ENCODE peak calls at places on chromosomes 2 and 18, in five cellular contexts. Y is body of pancreas, J is fibroblast of lung, I is heart left ventricle, Z is bronchial epithelial cell. T is an unnamed sample. For H3K27me3 and H3K36me3, the result is how much of the 10 kb centered on the place peaks cover.

GRCh38 chr18:3554091-3554601 is 104.2 kb downstream of the TGIF1 start:
- DNase-seq in Y (no peak), J (no peak), I (no peak), Z (no peak), T (no peak)

GRCh38 chr2:30601375-30601774 is 154.3 kb downstream of the LCLAT1 start:
- DNase-seq in Y (no peak), J (no peak), I (no peak), Z (no peak), T (no peak)

GRCh38 chr2:38665854-38666577 is at the start of gene GALM:
- DNase-seq in Y (peak), J (peak), I (peak), Z (peak), T (peak)

GRCh38 chr2:105052773-105053172 is 14.9 kb downstream of the MRPS9 start:
- DNase-seq in Y (peak), J (no peak), I (peak), Z (no peak), T (peak)

GRCh38 chr18:7272268-7273049 is 41.6 kb downstream of the LRRC30 start:
- DNase-seq in Y (peak), J (peak), I (peak), Z (peak), T (peak)

GRCh38 chr2:236647621-236648020 is 78.0 kb downstream of the ACKR3 start:
- DNase-seq in Y (no peak), J (no peak), I (no peak), Z (no peak), T (no peak)

GRCh38 chr2:111072220-111072871 is 48.4 kb upstream of the BCL2L11 start:
- DNase-seq in Y (no peak), J (peak), I (no peak), Z (peak), T (no peak)

GRCh38 chr18:77108001-77108692 is 24.4 kb downstream of the MBP start:
- DNase-seq in Y (no peak), J (peak), I (peak), Z (peak), T (no peak)

GRCh38 chr2:56185582-56186046 is 1.8 kb downstream of the CCDC85A start:
- DNase-seq in Y (peak), J (no peak), I (peak), Z (no peak), T (peak)

GRCh38 chr2:65722028-65722427 is 289.6 kb upstream of the SPRED2 start:
- DNase-seq in Y (peak), J (peak), I (peak), Z (peak), T (peak)

GRCh38 chr2:237691200-237691907 is 64.0 kb downstream of the LRRFIP1 start:
- DNase-seq in Y (peak), J (no peak), I (no peak), Z (no peak), T (no peak)

GRCh38 chr2:137467246-137467862 is 496.9 kb upstream of the HNMT start:
- DNase-seq in Y (peak), J (no peak), I (no peak), Z (peak), T (no peak)

GRCh38 chr2:181036848-181037603 is 56.6 kb downstream of the UBE2E3 start:
- DNase-seq in Y (no peak), J (peak), I (no peak), Z (peak), T (no peak)

GRCh38 chr2:25306767-25307368 is 34.9 kb downstream of the DNMT3A start:
- DNase-seq in Y (peak), J (no peak), I (peak), Z (peak), T (no peak)

GRCh38 chr2:53622141-53622540 is 145.5 kb upstream of the CHAC2 start:
- DNase-seq in Y (no peak), J (no peak), I (no peak), Z (peak), T (no peak)

GRCh38 chr2:50547521-50547920 is 484.4 kb downstream of the NRXN1 start:
- DNase-seq in Y (no peak), J (peak), I (no peak), Z (peak), T (no peak)

GRCh38 chr18:61755553-61755952 is 137.3 kb downstream of the RNF152 start:
- DNase-seq in Y (no peak), J (no peak), I (no peak), Z (peak), T (no peak)

GRCh38 chr2:240511351-240512108 is 46.3 kb downstream of the ANKMY1 start:
- DNase-seq in Y (no peak), J (no peak), I (no peak), Z (no peak), T (no peak)

GRCh38 chr2:197626965-197627629 is 48.3 kb downstream of the RFTN2 start:
- DNase-seq in Y (no peak), J (no peak), I (no peak), Z (no peak), T (no peak)

GRCh38 chr2:26682155-26682554 is 10.4 kb upstream of the KCNK3 start:
- DNase-seq in Y (no peak), J (no peak), I (no peak), Z (no peak), T (no peak)

GRCh38 chr2:206989306-206989705 is 50.0 kb downstream of the CPO start:
- DNase-seq in Y (peak), J (no peak), I (peak), Z (peak), T (no peak)

GRCh38 chr18:49967171-49967570 is 153.8 kb upstream of the ACAA2 start:
- DNase-seq in Y (no peak), J (no peak), I (no peak), Z (no peak), T (no peak)

GRCh38 chr2:160306985-160307384 is 106.9 kb upstream of the ITGB6 start:
- DNase-seq in Y (no peak), J (peak), I (peak), Z (no peak), T (no peak)

GRCh38 chr2:128624425-128624795 is 305.7 kb upstream of the HS6ST1 start:
- DNase-seq in Y (no peak), J (no peak), I (no peak), Z (no peak), T (no peak)

GRCh38 chr2:70664525-70664924 is 103.5 kb downstream of the ADD2 start:
- DNase-seq in Y (no peak), J (no peak), I (no peak), Z (no peak), T (no peak)

GRCh38 chr2:50951416-50951815 is 80.5 kb downstream of the NRXN1 start:
- DNase-seq in Y (no peak), J (peak), I (no peak), Z (peak), T (no peak)

GRCh38 chr2:38146302-38146916 is 70.5 kb upstream of the CYP1B1 start:
- DNase-seq in Y (peak), J (peak), I (peak), Z (peak), T (peak)

GRCh38 chr2:61789807-61790602 is 63.9 kb downstream of the FAM161A start:
- DNase-seq in Y (no peak), J (no peak), I (no peak), Z (peak), T (no peak)

GRCh38 chr18:76265375-76266225 is 229.4 kb downstream of the ZNF516 start:
- DNase-seq in Y (no peak), J (peak), I (no peak), Z (no peak), T (peak)

GRCh38 chr2:105454801-105455485 is 56.1 kb upstream of the FHL2 start:
- DNase-seq in Y (no peak), J (peak), I (no peak), Z (peak), T (no peak)

GRCh38 chr2:113157108-113157896 is 16.5 kb upstream of the PSD4 start:
- DNase-seq in Y (peak), J (peak), I (no peak), Z (peak), T (no peak)

GRCh38 chr2:43542285-43542933 is 53.4 kb downstream of the THADA start:
- DNase-seq in Y (no peak), J (peak), I (no peak), Z (peak), T (no peak)

GRCh38 chr18:13217466-13217961 is 1.0 kb upstream of the LDLRAD4 start:
- DNase-seq in Y (peak), J (no peak), I (peak), Z (no peak), T (peak)

GRCh38 chr2:3377279-3377611 is 373 bp downstream of the EIPR1 start:
- DNase-seq in Y (no peak), J (peak), I (no peak), Z (peak), T (no peak)

GRCh38 chr2:3376821-3377220 is 797 bp downstream of the EIPR1 start:
- DNase-seq in Y (no peak), J (no peak), I (no peak), Z (no peak), T (no peak)

GRCh38 chr2:3379339-3379646 is 201 bp upstream of the TRAPPC12 start:
- DNase-seq in Y (no peak), J (no peak), I (no peak), Z (no peak), T (no peak)

GRCh38 chr2:3379647-3380534 is at the start of gene TRAPPC12:
- DNase-seq in Y (peak), J (peak), I (peak), Z (peak), T (peak)

GRCh38 chr2:3377612-3378432 is at the start of gene EIPR1:
- DNase-seq in Y (peak), J (peak), I (peak), Z (peak), T (peak)
- TF ChIP-seq CTCF in Y (no peak), J (peak), I (peak), Z (no peak), T (peak)

GRCh38 chr2:44936275-44936674 is 5.2 kb upstream of the SIX3 start:
- DNase-seq in Y (no peak), J (no peak), I (no peak), Z (no peak), T (no peak)

GRCh38 chr2:44936715-44937687 is 4.5 kb upstream of the SIX3 start:
- DNase-seq in Y (no peak), J (no peak), I (no peak), Z (no peak), T (no peak)

GRCh38 chr2:44938287-44939073 is 3.0 kb upstream of the SIX3 start:
- DNase-seq in Y (no peak), J (no peak), I (no peak), Z (no peak), T (no peak)

GRCh38 chr2:44939074-44940052 is 2.1 kb upstream of the SIX3 start:
- DNase-seq in Y (no peak), J (no peak), I (no peak), Z (no peak), T (no peak)

DNA sequence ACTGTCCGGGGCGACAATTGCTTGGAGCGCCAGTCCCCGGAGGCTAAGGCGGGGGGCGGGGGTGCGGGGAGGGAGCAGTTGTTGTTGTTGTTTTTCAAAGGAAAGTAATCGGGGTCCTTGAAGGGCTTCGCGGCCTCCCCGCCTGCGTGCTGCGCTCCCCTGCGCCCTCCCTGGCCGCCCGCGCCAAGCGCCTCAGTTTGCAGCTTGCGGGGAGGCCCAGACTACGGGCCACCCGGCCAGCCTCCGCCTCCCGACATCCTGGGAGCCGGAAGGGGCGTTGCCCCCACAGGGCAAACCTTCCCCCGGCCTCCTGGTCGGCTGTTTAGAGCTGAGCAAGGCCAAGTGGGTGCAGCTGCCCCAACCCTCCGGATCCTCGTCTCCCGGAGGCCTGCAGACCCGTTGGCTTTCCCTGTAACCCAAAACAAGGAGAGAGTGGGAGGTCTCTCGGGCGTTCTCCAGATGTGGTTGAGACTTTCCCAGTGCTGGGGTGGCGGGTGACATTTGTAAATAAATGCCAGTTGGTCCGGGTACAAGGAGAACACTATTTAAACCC is 3.7 kb upstream of the SIX3 start:
- DNase-seq in Y (no peak), J (no peak), I (no peak), Z (no peak), T (no peak)
- H3K27me3 ChIP-seq in Y (under half), J (half or more), I (half or more), Z (half or more), T (half or more)

GRCh38 chr2:191386938-191387536 is 141.8 kb downstream of the MYO1B start:
- DNase-seq in Y (no peak), J (peak), I (no peak), Z (peak), T (no peak)
- H3K36me3 ChIP-seq in Y (under half), J (under half), I (under half), Z (under half), T (half or more)

GRCh38 chr2:214311931-214312749 is 98.7 kb upstream of the VWC2L start:
- DNase-seq in Y (no peak), J (no peak), I (no peak), Z (peak), T (no peak)

GRCh38 chr2:214315324-214315723 is 95.5 kb upstream of the VWC2L start:
- DNase-seq in Y (no peak), J (no peak), I (no peak), Z (no peak), T (no peak)

GRCh38 chr2:214311031-214311533 is 99.8 kb upstream of the VWC2L start:
- DNase-seq in Y (no peak), J (no peak), I (no peak), Z (no peak), T (no peak)

DNA sequence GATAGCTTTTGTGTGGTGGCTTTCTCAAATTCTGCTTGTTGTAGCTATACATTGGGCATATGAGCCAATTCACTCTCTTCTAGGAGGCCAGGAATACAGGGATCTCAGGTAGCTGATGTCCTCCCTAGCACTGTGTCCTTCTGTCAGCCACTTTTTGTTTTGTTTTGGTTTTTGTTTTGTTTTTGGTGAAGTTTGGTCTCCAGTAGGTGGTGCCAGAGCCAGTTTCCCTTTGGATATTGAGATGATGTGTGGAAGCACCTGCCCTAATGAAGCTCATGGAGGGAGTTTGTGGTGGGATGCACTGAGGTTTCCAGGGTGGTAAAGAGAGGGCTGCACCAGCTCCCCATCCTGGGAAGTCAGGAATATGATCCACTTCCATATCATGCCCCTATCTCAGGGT is 100.5 kb upstream of the VWC2L start:
- DNase-seq in Y (no peak), J (no peak), I (no peak), Z (peak), T (no peak)
- TF ChIP-seq CTCF in Y (no peak), J (no peak), I (no peak), Z (peak), T (peak)

DNA sequence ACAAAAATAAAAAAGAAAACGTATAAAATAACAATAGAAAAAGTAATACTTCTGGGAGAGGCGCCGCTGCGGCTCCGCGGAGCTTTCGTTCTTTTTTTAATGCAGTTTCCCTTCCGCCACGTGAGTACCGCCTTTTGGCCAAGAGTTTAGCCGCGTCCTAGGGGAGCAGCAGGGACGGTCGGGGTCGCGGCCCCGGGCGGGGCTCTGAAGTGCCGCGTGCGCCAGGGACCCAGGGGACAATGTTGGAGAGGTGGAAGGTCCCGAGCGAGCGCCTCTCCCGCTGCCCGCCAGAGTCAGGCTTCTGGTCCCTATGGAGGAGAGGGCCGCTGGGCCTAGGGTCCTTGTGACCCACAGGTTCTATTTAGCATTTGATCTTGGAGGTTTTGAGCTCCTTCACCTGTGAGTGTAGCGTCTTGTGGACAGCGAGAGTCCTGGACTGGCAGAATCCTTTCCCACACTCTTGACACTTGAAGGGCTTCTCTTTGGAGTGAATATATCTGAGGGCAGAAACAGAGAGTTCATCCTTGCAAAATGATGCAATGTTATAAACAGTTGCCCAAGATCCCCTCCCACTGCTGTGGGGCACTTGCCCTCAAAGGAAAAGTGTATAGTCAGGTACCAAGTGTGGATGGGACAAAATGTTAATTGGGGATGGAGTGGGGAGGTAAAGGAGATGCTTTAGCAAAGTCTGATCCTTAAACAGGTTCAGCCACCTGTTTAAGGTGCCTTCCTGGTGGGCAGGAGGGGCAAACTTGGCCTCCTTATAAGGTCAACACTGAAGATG is 6.3 kb downstream of the OSR1 start:
- DNase-seq in Y (no peak), J (peak), I (no peak), Z (no peak), T (peak)
- H3K27me3 ChIP-seq in Y (under half), J (under half), I (under half), Z (under half), T (half or more)

GRCh38 chr2:85652056-85652455 is 15.9 kb downstream of the SFTPB start:
- DNase-seq in Y (no peak), J (no peak), I (no peak), Z (no peak), T (no peak)
- H3K36me3 ChIP-seq in Y (under half), J (under half), I (half or more), Z (under half), T (half or more)

GRCh38 chr2:204176306-204176705 is 239.7 kb downstream of the ICOS start:
- DNase-seq in Y (no peak), J (no peak), I (no peak), Z (no peak), T (no peak)
- TF ChIP-seq CTCF in Y (no peak), J (no peak), I (no peak), Z (no peak), T (no peak)

GRCh38 chr2:239006886-239007285 is 159.0 kb downstream of the TWIST2 start:
- DNase-seq in Y (no peak), J (no peak), I (no peak), Z (peak), T (no peak)
- H3K27me3 ChIP-seq in Y (under half), J (under half), I (under half), Z (under half), T (under half)

GRCh38 chr2:217831306-217831705 is 171.5 kb downstream of the TNS1 start:
- DNase-seq in Y (no peak), J (no peak), I (peak), Z (no peak), T (no peak)
- H3K36me3 ChIP-seq in Y (under half), J (under half), I (half or more), Z (under half), T (half or more)